ENCODE peak calls at places on chromosomes 13 and 19, in five cellular contexts. X is AG09319, D is T follicular helper cell, O is NCI-H1436, U is Peyer's patch. W is an unnamed sample.

GRCh38 chr19:15249912-15250634 is 17.8 kb upstream of the EPHX3 start:
- DNase-seq in X (peak), D (no peak), O (no peak), U (no peak), W (peak)

GRCh38 chr19:40363128-40363527 is 14.6 kb downstream of the PLD3 start:
- DNase-seq in X (no peak), D (no peak), O (no peak), U (no peak), W (no peak)

GRCh38 chr13:96090240-96091101 is 564 bp downstream of the HS6ST3 start:
- DNase-seq in X (no peak), D (no peak), O (no peak), U (no peak), W (no peak)

GRCh38 chr13:99845136-99845874 is 126.3 kb downstream of the ZIC5 start:
- DNase-seq in X (no peak), D (no peak), O (no peak), U (no peak), W (no peak)

GRCh38 chr19:18109731-18110671 is 12.4 kb downstream of the MAST3 start:
- DNase-seq in X (no peak), D (no peak), O (no peak), U (peak), W (no peak)

GRCh38 chr19:35995655-35995993 is 636 bp downstream of the SDHAF1 start:
- DNase-seq in X (no peak), D (no peak), O (no peak), U (peak), W (no peak)

GRCh38 chr19:54026656-54027055 is 35.2 kb downstream of the CACNG6 start:
- DNase-seq in X (no peak), D (no peak), O (no peak), U (no peak), W (no peak)

GRCh38 chr13:103996733-103997132 is 930.5 kb upstream of the SLC10A2 start:
- DNase-seq in X (no peak), D (no peak), O (no peak), U (no peak), W (no peak)

GRCh38 chr19:43524922-43525835 is 1.8 kb downstream of the ETHE1 start:
- DNase-seq in X (no peak), D (no peak), O (no peak), U (peak), W (peak)

GRCh38 chr13:108225440-108225839 is 7.2 kb downstream of the ABHD13 start:
- DNase-seq in X (no peak), D (no peak), O (no peak), U (no peak), W (no peak)

GRCh38 chr19:7888145-7888825 is at the start of gene LRRC8E:
- DNase-seq in X (no peak), D (no peak), O (no peak), U (peak), W (no peak)

GRCh38 chr19:34172661-34173144 is 399 bp downstream of the LSM14A start:
- DNase-seq in X (no peak), D (no peak), O (no peak), U (peak), W (peak)

GRCh38 chr19:16661480-16662034 is 618 bp downstream of the TMEM38A start:
- DNase-seq in X (no peak), D (peak), O (no peak), U (peak), W (no peak)

GRCh38 chr19:10928563-10929401 is at the start of the genes TIMM29 and YIPF2:
- DNase-seq in X (peak), D (peak), O (peak), U (peak), W (peak)

GRCh38 chr13:71864981-71865857 is 1.8 kb downstream of the DACH1 start:
- DNase-seq in X (no peak), D (no peak), O (peak), U (peak), W (no peak)

GRCh38 chr13:40114305-40114896 is 458.9 kb downstream of the COG6 start:
- DNase-seq in X (no peak), D (no peak), O (no peak), U (no peak), W (no peak)

GRCh38 chr19:38554676-38555141 is 63.0 kb downstream of the MAP4K1 start:
- DNase-seq in X (no peak), D (no peak), O (no peak), U (no peak), W (no peak)

GRCh38 chr13:93529961-93530360 is 303.4 kb downstream of the GPC6 start:
- DNase-seq in X (no peak), D (no peak), O (no peak), U (no peak), W (no peak)

GRCh38 chr13:44160549-44161278 is 212.9 kb upstream of the SERP2 start:
- DNase-seq in X (no peak), D (no peak), O (no peak), U (no peak), W (no peak)

GRCh38 chr19:10432736-10433130 is 12.4 kb downstream of the PDE4A start:
- DNase-seq in X (no peak), D (no peak), O (no peak), U (no peak), W (no peak)

GRCh38 chr19:7386308-7386707 is 37.6 kb downstream of the ARHGEF18 start:
- DNase-seq in X (no peak), D (no peak), O (no peak), U (no peak), W (no peak)

GRCh38 chr13:98508280-98509074 is 68.4 kb downstream of the STK24 start:
- DNase-seq in X (no peak), D (no peak), O (no peak), U (no peak), W (no peak)

GRCh38 chr13:48476674-48477073 is 56.2 kb downstream of the RCBTB2 start:
- DNase-seq in X (no peak), D (no peak), O (no peak), U (no peak), W (no peak)

GRCh38 chr19:49475995-49476880 is 2.2 kb downstream of the FLT3LG start:
- DNase-seq in X (no peak), D (peak), O (peak), U (peak), W (no peak)

GRCh38 chr19:6020972-6021805 is 43.2 kb upstream of the RANBP3 start:
- DNase-seq in X (no peak), D (no peak), O (no peak), U (no peak), W (no peak)

GRCh38 chr13:49791214-49791752 is 1.2 kb downstream of the KPNA3 start:
- DNase-seq in X (no peak), D (no peak), O (no peak), U (peak), W (peak)

GRCh38 chr13:45512148-45512498 is 47.4 kb downstream of the COG3 start:
- DNase-seq in X (no peak), D (no peak), O (no peak), U (no peak), W (no peak)

GRCh38 chr13:105338773-105339172 is 1196.7 kb downstream of the EFNB2 start:
- DNase-seq in X (no peak), D (no peak), O (no peak), U (no peak), W (no peak)

GRCh38 chr19:4896372-4896771 is 6.3 kb downstream of the ARRDC5 start:
- DNase-seq in X (no peak), D (no peak), O (no peak), U (no peak), W (no peak)

GRCh38 chr13:72255908-72256307 is 388.9 kb upstream of the DACH1 start:
- DNase-seq in X (no peak), D (no peak), O (peak), U (no peak), W (no peak)

GRCh38 chr19:33194527-33194883 is 375 bp downstream of the LRP3 start:
- DNase-seq in X (no peak), D (no peak), O (no peak), U (no peak), W (no peak)

GRCh38 chr19:51122112-51122981 is 2.4 kb upstream of the SIGLEC9 start:
- DNase-seq in X (no peak), D (no peak), O (no peak), U (no peak), W (no peak)

GRCh38 chr13:28047784-28048388 is 52.5 kb downstream of the FLT3 start:
- DNase-seq in X (no peak), D (no peak), O (no peak), U (no peak), W (no peak)

GRCh38 chr13:85166891-85167290 is 632.3 kb downstream of the SLITRK6 start:
- DNase-seq in X (no peak), D (no peak), O (no peak), U (no peak), W (no peak)

GRCh38 chr13:114107686-114108081 is 24.7 kb downstream of the RASA3 start:
- DNase-seq in X (peak), D (no peak), O (no peak), U (peak), W (no peak)

GRCh38 chr13:20475927-20476691 is 49.5 kb downstream of the CRYL1 start:
- DNase-seq in X (no peak), D (peak), O (no peak), U (peak), W (no peak)

GRCh38 chr19:6047741-6048231 is 62.5 kb downstream of the RFX2 start:
- DNase-seq in X (no peak), D (no peak), O (no peak), U (peak), W (no peak)

GRCh38 chr13:73779881-73780280 is 354.3 kb downstream of the KLF12 start:
- DNase-seq in X (no peak), D (no peak), O (no peak), U (no peak), W (no peak)